ENCODE peak calls at places on chromosomes 5 and 9, in five cellular contexts. One of them, this sample, is unnamed.

GRCh38 chr5:73826301-73826700 is 200.3 kb downstream of the ARHGEF28 start:
- DNase-seq in PC-9: no peak
- DNase-seq in K562: no peak
- DNase-seq in mammary epithelial cell: no peak
- DNase-seq in HepG2: no peak
- DNase-seq in this sample: no peak

GRCh38 chr5:96463106-96463505 is 30.1 kb upstream of the PCSK1 start:
- DNase-seq in PC-9: no peak
- DNase-seq in K562: no peak
- DNase-seq in mammary epithelial cell: no peak
- DNase-seq in HepG2: no peak
- DNase-seq in this sample: no peak

GRCh38 chr5:94181940-94182339 is 436.5 kb downstream of the KIAA0825 start:
- DNase-seq in PC-9: no peak
- DNase-seq in K562: peak; percentile 3
- DNase-seq in mammary epithelial cell: no peak
- DNase-seq in HepG2: peak; percentile 13
- DNase-seq in this sample: no peak

GRCh38 chr9:134243778-134244467 is 79.6 kb upstream of the RNU6ATAC start:
- DNase-seq in PC-9: no peak
- DNase-seq in K562: no peak
- DNase-seq in mammary epithelial cell: peak; percentile 10
- DNase-seq in HepG2: no peak
- DNase-seq in this sample: peak; percentile 74

GRCh38 chr9:121718501-121718900 is 67.1 kb downstream of the DAB2IP start:
- DNase-seq in PC-9: no peak
- DNase-seq in K562: no peak
- DNase-seq in mammary epithelial cell: peak; percentile 79
- DNase-seq in HepG2: no peak
- DNase-seq in this sample: no peak

GRCh38 chr5:172553167-172553566 is 87.9 kb upstream of the NEURL1B start:
- DNase-seq in PC-9: no peak
- DNase-seq in K562: no peak
- DNase-seq in mammary epithelial cell: no peak
- DNase-seq in HepG2: no peak
- DNase-seq in this sample: no peak

GRCh38 chr9:99169982-99170761 is 51.6 kb downstream of the ALG2 start:
- DNase-seq in PC-9: no peak
- DNase-seq in K562: no peak
- DNase-seq in mammary epithelial cell: no peak
- DNase-seq in HepG2: no peak
- DNase-seq in this sample: no peak

GRCh38 chr5:171596391-171596878 is 177.0 kb downstream of the FGF18 start:
- DNase-seq in PC-9: peak; percentile 89
- DNase-seq in K562: no peak
- DNase-seq in mammary epithelial cell: no peak
- DNase-seq in HepG2: no peak
- DNase-seq in this sample: no peak

GRCh38 chr9:72204062-72204461 is 54.8 kb downstream of the GDA start:
- DNase-seq in PC-9: no peak
- DNase-seq in K562: no peak
- DNase-seq in mammary epithelial cell: no peak
- DNase-seq in HepG2: no peak
- DNase-seq in this sample: no peak

GRCh38 chr5:180067986-180068385 is 3.6 kb downstream of the RNF130 start:
- DNase-seq in PC-9: no peak
- DNase-seq in K562: no peak
- DNase-seq in mammary epithelial cell: no peak
- DNase-seq in HepG2: no peak
- DNase-seq in this sample: no peak
- H3K4me2 ChIP-seq in PC-9: no peak overlapping the region
- H3K4me2 ChIP-seq in K562: no peak overlapping the region
- H3K4me2 ChIP-seq in mammary epithelial cell: no peak overlapping the region
- H3K4me2 ChIP-seq in HepG2: no peak overlapping the region
- H3K4me2 ChIP-seq in this sample: no peak overlapping the region

GRCh38 chr9:33850677-33851076 is 33.7 kb downstream of the UBE2R2 start:
- DNase-seq in PC-9: no peak
- DNase-seq in K562: no peak
- DNase-seq in mammary epithelial cell: no peak
- DNase-seq in HepG2: no peak
- DNase-seq in this sample: no peak

GRCh38 chr9:33852216-33852826 is 35.4 kb downstream of the UBE2R2 start:
- DNase-seq in PC-9: no peak
- DNase-seq in K562: peak; percentile 54
- DNase-seq in mammary epithelial cell: peak; percentile 41
- DNase-seq in HepG2: peak; percentile 56
- DNase-seq in this sample: peak; percentile 53

GRCh38 chr9:33851301-33851700 is 34.3 kb downstream of the UBE2R2 start:
- DNase-seq in PC-9: no peak
- DNase-seq in K562: no peak
- DNase-seq in mammary epithelial cell: no peak
- DNase-seq in HepG2: no peak
- DNase-seq in this sample: no peak

GRCh38 chr9:33856247-33856646 is 39.3 kb downstream of the UBE2R2 start:
- DNase-seq in PC-9: no peak
- DNase-seq in K562: no peak
- DNase-seq in mammary epithelial cell: no peak
- DNase-seq in HepG2: no peak
- DNase-seq in this sample: no peak

GRCh38 chr9:33850267-33850629 is 33.3 kb downstream of the UBE2R2 start:
- DNase-seq in PC-9: no peak
- DNase-seq in K562: no peak
- DNase-seq in mammary epithelial cell: no peak
- DNase-seq in HepG2: no peak
- DNase-seq in this sample: no peak
- H4K20me1 ChIP-seq in PC-9: peaks cover 26% of the 10 kb centered on the region
- H4K20me1 ChIP-seq in K562: no peaks in the 10 kb centered on the region
- H4K20me1 ChIP-seq in mammary epithelial cell: peaks cover 3% of the 10 kb centered on the region
- H4K20me1 ChIP-seq in HepG2: peaks cover 62% of the 10 kb centered on the region
- H4K20me1 ChIP-seq in this sample: peaks cover 10% of the 10 kb centered on the region

DNA sequence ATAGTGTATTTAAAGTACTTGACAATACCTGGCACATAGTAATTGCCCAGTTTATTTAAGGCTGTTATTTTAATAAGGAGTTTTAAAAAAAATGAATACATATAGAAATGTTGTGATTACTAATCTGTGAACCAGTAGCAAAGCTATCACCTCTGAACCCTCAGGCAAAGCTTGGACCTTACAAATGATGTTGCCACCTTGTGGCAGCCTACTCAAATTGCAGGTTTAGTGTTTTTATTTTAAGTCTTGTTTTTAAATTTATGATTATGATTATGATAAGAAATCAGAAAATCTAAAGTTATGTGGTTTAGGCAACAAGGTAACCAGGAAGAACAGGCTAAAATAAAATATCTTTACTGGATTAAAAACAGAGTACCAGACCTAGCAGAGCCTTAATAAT is 35.8 kb downstream of the PPARGC1B start:
- DNase-seq in PC-9: no peak
- DNase-seq in K562: peak; percentile 54
- DNase-seq in mammary epithelial cell: no peak
- DNase-seq in HepG2: no peak
- DNase-seq in this sample: peak; percentile 18
- TF ChIP-seq CTCF in PC-9: peak; percentile 69
- TF ChIP-seq CTCF in K562: peak; percentile 59
- TF ChIP-seq CTCF in mammary epithelial cell: peak; percentile 59
- TF ChIP-seq CTCF in HepG2: peak; percentile 27
- TF ChIP-seq CTCF in this sample: peak; percentile 50

GRCh38 chr5:54620583-54620933 is 103.0 kb downstream of the SNX18 start:
- DNase-seq in PC-9: no peak
- DNase-seq in K562: no peak
- DNase-seq in mammary epithelial cell: no peak
- DNase-seq in HepG2: no peak
- DNase-seq in this sample: no peak
- H3K4me2 ChIP-seq in PC-9: no peak overlapping the region
- H3K4me2 ChIP-seq in K562: no peak overlapping the region
- H3K4me2 ChIP-seq in mammary epithelial cell: no peak overlapping the region
- H3K4me2 ChIP-seq in HepG2: no peak overlapping the region
- H3K4me2 ChIP-seq in this sample: no peak overlapping the region

GRCh38 chr5:137747848-137748247 is 6.3 kb downstream of the HNRNPA0 start:
- DNase-seq in PC-9: no peak
- DNase-seq in K562: no peak
- DNase-seq in mammary epithelial cell: no peak
- DNase-seq in HepG2: no peak
- DNase-seq in this sample: no peak
- H4K20me1 ChIP-seq in PC-9: peaks cover 41% of the 10 kb centered on the region
- H4K20me1 ChIP-seq in K562: peaks cover 21% of the 10 kb centered on the region
- H4K20me1 ChIP-seq in mammary epithelial cell: peaks cover 7% of the 10 kb centered on the region
- H4K20me1 ChIP-seq in HepG2: peaks cover 22% of the 10 kb centered on the region
- H4K20me1 ChIP-seq in this sample: peaks cover 39% of the 10 kb centered on the region

GRCh38 chr9:20462410-20462809 is 159.9 kb downstream of the MLLT3 start:
- DNase-seq in PC-9: no peak
- DNase-seq in K562: no peak
- DNase-seq in mammary epithelial cell: no peak
- DNase-seq in HepG2: no peak
- DNase-seq in this sample: no peak
- TF ChIP-seq CTCF in PC-9: no peak
- TF ChIP-seq CTCF in K562: no peak
- TF ChIP-seq CTCF in mammary epithelial cell: no peak
- TF ChIP-seq CTCF in HepG2: peak; percentile 15
- TF ChIP-seq CTCF in this sample: no peak

GRCh38 chr5:132493821-132494220 is 3.2 kb upstream of the IRF1 start:
- DNase-seq in PC-9: no peak
- DNase-seq in K562: no peak
- DNase-seq in mammary epithelial cell: no peak
- DNase-seq in HepG2: no peak
- DNase-seq in this sample: no peak
- H3K4me2 ChIP-seq in PC-9: no peak overlapping the region
- H3K4me2 ChIP-seq in K562: no peak overlapping the region
- H3K4me2 ChIP-seq in mammary epithelial cell: no peak overlapping the region
- H3K4me2 ChIP-seq in HepG2: no peak overlapping the region
- H3K4me2 ChIP-seq in this sample: no peak overlapping the region

GRCh38 chr5:154485850-154486426 is 7.9 kb upstream of the HAND1 start:
- DNase-seq in PC-9: no peak
- DNase-seq in K562: no peak
- DNase-seq in mammary epithelial cell: no peak
- DNase-seq in HepG2: no peak
- DNase-seq in this sample: no peak
- H4K20me1 ChIP-seq in PC-9: no peaks in the 10 kb centered on the region
- H4K20me1 ChIP-seq in K562: no peaks in the 10 kb centered on the region
- H4K20me1 ChIP-seq in mammary epithelial cell: no peaks in the 10 kb centered on the region
- H4K20me1 ChIP-seq in HepG2: no peaks in the 10 kb centered on the region
- H4K20me1 ChIP-seq in this sample: no peaks in the 10 kb centered on the region